ENCODE peak calls at places on chromosomes 4 and X, in four cellular contexts. M, X, K and P are unnamed samples.

GRCh38 chrX:17725176-17725575 is 12.1 kb upstream of the SCML1 start:
- DNase-seq in M (no peak), X (no peak), K (no peak), P (no peak)

GRCh38 chrX:28225508-28225907 is 244.3 kb upstream of the DCAF8L1 start:
- DNase-seq in M (no peak), X (no peak), K (no peak), P (no peak)

GRCh38 chr4:105598787-105599186 is 46.4 kb downstream of the ARHGEF38 start:
- DNase-seq in M (no peak), X (no peak), K (no peak), P (no peak)

GRCh38 chr4:65552071-65552470 is 118.2 kb downstream of the EPHA5 start:
- DNase-seq in M (no peak), X (no peak), K (no peak), P (no peak)

GRCh38 chr4:156790866-156791265 is 180.7 kb downstream of the PDGFC start:
- DNase-seq in M (no peak), X (no peak), K (peak; percentile 86), P (no peak)

GRCh38 chr4:53602390-53602789 is 11.1 kb upstream of the LNX1 start:
- DNase-seq in M (no peak), X (no peak), K (no peak), P (no peak)

GRCh38 chr4:108325561-108325960 is 156.8 kb upstream of the LEF1 start:
- DNase-seq in M (no peak), X (no peak), K (no peak), P (no peak)

GRCh38 chrX:44101300-44101699 is 128.1 kb upstream of the NDP start:
- DNase-seq in M (no peak), X (no peak), K (no peak), P (no peak)

GRCh38 chrX:132810488-132810887 is 147.9 kb downstream of the HS6ST2 start:
- DNase-seq in M (no peak), X (no peak), K (no peak), P (no peak)

GRCh38 chr4:188993871-188994270 is 854.6 kb downstream of the TRIML1 start:
- DNase-seq in M (no peak), X (no peak), K (no peak), P (no peak)

GRCh38 chrX:77652095-77652494 is 133.9 kb downstream of the ATRX start:
- DNase-seq in M (no peak), X (no peak), K (no peak), P (no peak)